ENCODE peak calls at places on chromosomes 7 and 10, in seven cellular contexts. R, F, O, C, M, G and S are unnamed samples.

GRCh38 chr10:71463111-71463510 is 66.4 kb downstream of the CDH23 start:
- DNase-seq in R (no peak), F (no peak), O (no peak), C (no peak), M (no peak), G (no peak), S (no peak)

GRCh38 chr10:118447478-118447877 is 105.4 kb upstream of the FAM204A start:
- DNase-seq in R (no peak), F (no peak), O (peak), C (peak), M (no peak), G (peak), S (no peak)

GRCh38 chr7:154789404-154789803 is 213.5 kb downstream of the PAXIP1 start:
- DNase-seq in R (no peak), F (peak), O (no peak), C (no peak), M (no peak), G (no peak), S (no peak)

GRCh38 chr10:5776881-5777197 is 36.4 kb downstream of the GDI2 start:
- DNase-seq in R (no peak), F (no peak), O (peak), C (no peak), M (no peak), G (no peak), S (no peak)

GRCh38 chr10:64534616-64535015 is 1013.4 kb downstream of the REEP3 start:
- DNase-seq in R (no peak), F (no peak), O (no peak), C (no peak), M (no peak), G (no peak), S (no peak)

GRCh38 chr7:94190599-94191061 is 186.5 kb upstream of the BET1 start:
- DNase-seq in R (no peak), F (no peak), O (peak), C (peak), M (no peak), G (no peak), S (no peak)

GRCh38 chr7:150569245-150569644 is 2.1 kb downstream of the GIMAP4 start:
- DNase-seq in R (no peak), F (no peak), O (no peak), C (no peak), M (no peak), G (no peak), S (no peak)

GRCh38 chr7:39357648-39358047 is 208.6 kb upstream of the YAE1 start:
- DNase-seq in R (no peak), F (no peak), O (no peak), C (no peak), M (no peak), G (no peak), S (no peak)

GRCh38 chr7:4830176-4830575 is 31.7 kb downstream of the PAPOLB start:
- DNase-seq in R (peak), F (no peak), O (no peak), C (peak), M (peak), G (peak), S (peak)

GRCh38 chr10:92857904-92858514 is 9.7 kb downstream of the EXOC6 start:
- DNase-seq in R (no peak), F (no peak), O (no peak), C (no peak), M (no peak), G (no peak), S (no peak)

GRCh38 chr10:89237849-89238248 is 13.7 kb downstream of the LIPA start:
- DNase-seq in R (no peak), F (no peak), O (no peak), C (no peak), M (no peak), G (no peak), S (no peak)

GRCh38 chr7:108503112-108504026 is 22.6 kb downstream of the PNPLA8 start:
- DNase-seq in R (no peak), F (no peak), O (peak), C (no peak), M (no peak), G (no peak), S (no peak)

GRCh38 chr10:97355571-97355975 is 21.0 kb upstream of the FRAT2 start:
- DNase-seq in R (no peak), F (no peak), O (no peak), C (no peak), M (no peak), G (peak), S (no peak)

GRCh38 chr7:47228386-47229014 is 353.4 kb downstream of the TNS3 start:
- DNase-seq in R (no peak), F (no peak), O (no peak), C (no peak), M (no peak), G (no peak), S (no peak)

GRCh38 chr10:22658745-22659410 is 55.5 kb downstream of the PIP4K2A start:
- DNase-seq in R (no peak), F (no peak), O (no peak), C (no peak), M (no peak), G (no peak), S (no peak)

GRCh38 chr7:53661645-53662217 is 626.3 kb downstream of the POM121L12 start:
- DNase-seq in R (no peak), F (no peak), O (no peak), C (no peak), M (no peak), G (no peak), S (no peak)

GRCh38 chr7:94436018-94436604 is 41.4 kb downstream of the COL1A2 start:
- DNase-seq in R (peak), F (no peak), O (peak), C (no peak), M (peak), G (peak), S (peak)

GRCh38 chr10:132847856-132848255 is 61.9 kb upstream of the NKX6-2 start:
- DNase-seq in R (no peak), F (no peak), O (no peak), C (no peak), M (no peak), G (no peak), S (no peak)

GRCh38 chr10:58778966-58779365 is 266.3 kb downstream of the BICC1 start:
- DNase-seq in R (no peak), F (no peak), O (no peak), C (no peak), M (no peak), G (no peak), S (no peak)

GRCh38 chr10:93062499-93063216 is 2.1 kb downstream of the CYP26C1 start:
- DNase-seq in R (no peak), F (no peak), O (no peak), C (peak), M (no peak), G (no peak), S (peak)

GRCh38 chr7:81665236-81665635 is 104.6 kb downstream of the HGF start:
- DNase-seq in R (peak), F (no peak), O (no peak), C (no peak), M (no peak), G (no peak), S (no peak)

GRCh38 chr7:140417456-140418155 is 13.7 kb downstream of the RAB19 start:
- DNase-seq in R (no peak), F (no peak), O (no peak), C (peak), M (peak), G (no peak), S (no peak)